ENCODE peak calls at places on chromosomes 16 and 17, in eight cellular contexts. One of them, this sample, is unnamed.

GRCh38 chr17:78528541-78528940 is 48.7 kb downstream of the DNAH17 start:
- DNase-seq in neuronal stem cell: no peak
- DNase-seq in ovary: no peak
- DNase-seq in pancreas: no peak
- DNase-seq in GM23248: no peak
- DNase-seq in PC-9: no peak
- DNase-seq in upper lobe of left lung: no peak
- DNase-seq in heart left ventricle: no peak
- DNase-seq in this sample: no peak

GRCh38 chr16:17451835-17452234 is 18.9 kb downstream of the XYLT1 start:
- DNase-seq in heart left ventricle: no peak
- DNase-seq in GM23248: no peak
- DNase-seq in PC-9: no peak
- DNase-seq in ovary: no peak
- DNase-seq in upper lobe of left lung: no peak
- DNase-seq in pancreas: no peak
- DNase-seq in neuronal stem cell: no peak
- DNase-seq in this sample: no peak

GRCh38 chr17:57929392-57929791 is 25.8 kb downstream of the CUEDC1 start:
- DNase-seq in upper lobe of left lung: no peak
- DNase-seq in heart left ventricle: no peak
- DNase-seq in ovary: no peak
- DNase-seq in neuronal stem cell: no peak
- DNase-seq in GM23248: no peak
- DNase-seq in pancreas: no peak
- DNase-seq in PC-9: no peak
- DNase-seq in this sample: no peak

GRCh38 chr16:25914357-25914962 is 222.7 kb downstream of the HS3ST4 start:
- DNase-seq in PC-9: no peak
- DNase-seq in neuronal stem cell: no peak
- DNase-seq in GM23248: no peak
- DNase-seq in ovary: no peak
- DNase-seq in upper lobe of left lung: no peak
- DNase-seq in heart left ventricle: no peak
- DNase-seq in pancreas: no peak
- DNase-seq in this sample: no peak

GRCh38 chr17:56945938-56946337 is 14.9 kb downstream of the COIL start:
- DNase-seq in PC-9: no peak
- DNase-seq in ovary: no peak
- DNase-seq in neuronal stem cell: no peak
- DNase-seq in pancreas: no peak
- DNase-seq in upper lobe of left lung: no peak
- DNase-seq in heart left ventricle: no peak
- DNase-seq in GM23248: no peak
- DNase-seq in this sample: no peak

GRCh38 chr17:56880571-56880970 is 33.3 kb downstream of the TRIM25 start:
- DNase-seq in pancreas: no peak
- DNase-seq in GM23248: no peak
- DNase-seq in ovary: no peak
- DNase-seq in neuronal stem cell: no peak
- DNase-seq in upper lobe of left lung: no peak
- DNase-seq in heart left ventricle: no peak
- DNase-seq in PC-9: no peak
- DNase-seq in this sample: no peak

GRCh38 chr16:87847785-87848675 is 21.3 kb downstream of the SLC7A5 start:
- DNase-seq in upper lobe of left lung: peak
- DNase-seq in PC-9: no peak
- DNase-seq in pancreas: peak
- DNase-seq in heart left ventricle: no peak
- DNase-seq in neuronal stem cell: no peak
- DNase-seq in GM23248: no peak
- DNase-seq in ovary: no peak
- DNase-seq in this sample: no peak

GRCh38 chr16:85995591-85996461 is 96.9 kb downstream of the IRF8 start:
- DNase-seq in PC-9: no peak
- DNase-seq in neuronal stem cell: no peak
- DNase-seq in heart left ventricle: no peak
- DNase-seq in upper lobe of left lung: no peak
- DNase-seq in pancreas: no peak
- DNase-seq in ovary: no peak
- DNase-seq in GM23248: no peak
- DNase-seq in this sample: no peak

GRCh38 chr16:9594047-9594446 is 502.6 kb downstream of the HAPSTR1 start:
- DNase-seq in ovary: no peak
- DNase-seq in pancreas: no peak
- DNase-seq in GM23248: no peak
- DNase-seq in PC-9: no peak
- DNase-seq in heart left ventricle: no peak
- DNase-seq in neuronal stem cell: no peak
- DNase-seq in upper lobe of left lung: no peak
- DNase-seq in this sample: no peak

GRCh38 chr17:42754782-42755181 is 6.2 kb upstream of the RAMP2 start:
- DNase-seq in PC-9: peak
- DNase-seq in GM23248: peak
- DNase-seq in neuronal stem cell: no peak
- DNase-seq in ovary: no peak
- DNase-seq in pancreas: no peak
- DNase-seq in heart left ventricle: peak
- DNase-seq in upper lobe of left lung: no peak
- DNase-seq in this sample: peak

GRCh38 chr17:44043326-44043725 is 23.1 kb downstream of the LSM12 start:
- DNase-seq in neuronal stem cell: no peak
- DNase-seq in GM23248: peak
- DNase-seq in ovary: no peak
- DNase-seq in PC-9: no peak
- DNase-seq in pancreas: no peak
- DNase-seq in heart left ventricle: peak
- DNase-seq in upper lobe of left lung: no peak
- DNase-seq in this sample: no peak

GRCh38 chr16:72300892-72301291 is 128.9 kb upstream of the PMFBP1 start:
- DNase-seq in neuronal stem cell: no peak
- DNase-seq in GM23248: no peak
- DNase-seq in PC-9: no peak
- DNase-seq in pancreas: no peak
- DNase-seq in upper lobe of left lung: no peak
- DNase-seq in heart left ventricle: no peak
- DNase-seq in ovary: no peak
- DNase-seq in this sample: no peak

GRCh38 chr16:74031551-74031950 is 265.1 kb upstream of the PSMD7 start:
- DNase-seq in pancreas: no peak
- DNase-seq in GM23248: no peak
- DNase-seq in ovary: no peak
- DNase-seq in upper lobe of left lung: no peak
- DNase-seq in PC-9: no peak
- DNase-seq in neuronal stem cell: no peak
- DNase-seq in heart left ventricle: no peak
- DNase-seq in this sample: no peak

GRCh38 chr16:89909777-89910716 is 8.6 kb upstream of the MC1R start:
- DNase-seq in ovary: peak
- DNase-seq in heart left ventricle: peak
- DNase-seq in upper lobe of left lung: peak
- DNase-seq in neuronal stem cell: peak
- DNase-seq in pancreas: peak
- DNase-seq in PC-9: peak
- DNase-seq in GM23248: peak
- DNase-seq in this sample: peak

GRCh38 chr17:82571855-82572254 is 52.3 kb downstream of the FOXK2 start:
- DNase-seq in PC-9: no peak
- DNase-seq in upper lobe of left lung: no peak
- DNase-seq in heart left ventricle: no peak
- DNase-seq in GM23248: no peak
- DNase-seq in ovary: no peak
- DNase-seq in pancreas: no peak
- DNase-seq in neuronal stem cell: no peak
- DNase-seq in this sample: no peak

GRCh38 chr17:2975469-2975958 is 87.9 kb downstream of the OR1D5 start:
- DNase-seq in PC-9: no peak
- DNase-seq in upper lobe of left lung: no peak
- DNase-seq in GM23248: no peak
- DNase-seq in heart left ventricle: no peak
- DNase-seq in pancreas: no peak
- DNase-seq in neuronal stem cell: no peak
- DNase-seq in ovary: peak
- DNase-seq in this sample: no peak

GRCh38 chr17:70171159-70171558 is 1.8 kb downstream of the KCNJ2 start:
- DNase-seq in ovary: no peak
- DNase-seq in GM23248: no peak
- DNase-seq in neuronal stem cell: no peak
- DNase-seq in PC-9: no peak
- DNase-seq in heart left ventricle: no peak
- DNase-seq in upper lobe of left lung: no peak
- DNase-seq in pancreas: no peak
- DNase-seq in this sample: no peak

GRCh38 chr17:4230142-4230541 is 33.6 kb downstream of the ANKFY1 start:
- DNase-seq in upper lobe of left lung: no peak
- DNase-seq in GM23248: peak
- DNase-seq in ovary: peak
- DNase-seq in neuronal stem cell: no peak
- DNase-seq in PC-9: peak
- DNase-seq in pancreas: peak
- DNase-seq in heart left ventricle: peak
- DNase-seq in this sample: no peak
- H3K27ac ChIP-seq in upper lobe of left lung: peak
- H3K27ac ChIP-seq in GM23248: peak
- H3K27ac ChIP-seq in ovary: peak
- H3K27ac ChIP-seq in neuronal stem cell: no peak
- H3K27ac ChIP-seq in PC-9: peak
- H3K27ac ChIP-seq in pancreas: peak
- H3K27ac ChIP-seq in heart left ventricle: peak
- H3K27ac ChIP-seq in this sample: peak

DNA sequence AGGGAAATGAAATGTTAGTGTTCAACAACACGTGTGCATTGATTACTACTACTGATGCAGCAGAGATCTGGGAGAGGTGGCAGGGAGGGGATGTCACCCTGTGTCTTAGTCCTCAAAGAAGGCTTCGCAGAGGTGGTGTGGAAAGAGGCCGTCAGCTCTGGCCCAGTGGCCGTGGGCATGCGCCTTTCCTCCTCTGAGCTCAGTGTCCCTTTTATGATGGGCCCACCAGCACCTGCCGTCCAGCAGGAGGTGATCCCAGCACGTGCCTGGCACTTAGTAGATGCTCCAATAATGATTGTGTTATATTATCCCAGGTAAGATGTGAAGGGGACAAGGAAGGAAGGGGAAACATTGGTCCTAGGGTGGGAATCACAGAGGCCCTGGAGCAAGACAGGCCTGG is 106.2 kb downstream of the CLEC16A start:
- DNase-seq in GM23248: no peak
- DNase-seq in heart left ventricle: no peak
- DNase-seq in PC-9: no peak
- DNase-seq in pancreas: no peak
- DNase-seq in upper lobe of left lung: no peak
- DNase-seq in ovary: no peak
- DNase-seq in neuronal stem cell: no peak
- DNase-seq in this sample: no peak
- H3K4me3 ChIP-seq in GM23248: no peak
- H3K4me3 ChIP-seq in heart left ventricle: no peak
- H3K4me3 ChIP-seq in PC-9: no peak
- H3K4me3 ChIP-seq in pancreas: no peak
- H3K4me3 ChIP-seq in upper lobe of left lung: no peak
- H3K4me3 ChIP-seq in ovary: no peak
- H3K4me3 ChIP-seq in neuronal stem cell: no peak
- H3K4me3 ChIP-seq in this sample: no peak

GRCh38 chr17:81383504-81384421 is 11.5 kb upstream of the BAHCC1 start:
- DNase-seq in upper lobe of left lung: peak
- DNase-seq in heart left ventricle: no peak
- DNase-seq in GM23248: no peak
- DNase-seq in neuronal stem cell: no peak
- DNase-seq in ovary: no peak
- DNase-seq in PC-9: no peak
- DNase-seq in pancreas: no peak
- DNase-seq in this sample: no peak
- H3K27ac ChIP-seq in upper lobe of left lung: no peak
- H3K27ac ChIP-seq in heart left ventricle: no peak
- H3K27ac ChIP-seq in GM23248: no peak
- H3K27ac ChIP-seq in neuronal stem cell: no peak
- H3K27ac ChIP-seq in ovary: no peak
- H3K27ac ChIP-seq in PC-9: no peak
- H3K27ac ChIP-seq in pancreas: no peak
- H3K27ac ChIP-seq in this sample: peak

GRCh38 chr16:3948378-3948995 is 68.0 kb upstream of the CREBBP start:
- DNase-seq in upper lobe of left lung: no peak
- DNase-seq in neuronal stem cell: no peak
- DNase-seq in PC-9: no peak
- DNase-seq in ovary: peak
- DNase-seq in heart left ventricle: no peak
- DNase-seq in GM23248: no peak
- DNase-seq in pancreas: no peak
- DNase-seq in this sample: no peak

GRCh38 chr16:3949287-3949686 is 68.8 kb upstream of the CREBBP start:
- DNase-seq in pancreas: no peak
- DNase-seq in upper lobe of left lung: peak
- DNase-seq in GM23248: no peak
- DNase-seq in neuronal stem cell: no peak
- DNase-seq in ovary: peak
- DNase-seq in heart left ventricle: peak
- DNase-seq in PC-9: no peak
- DNase-seq in this sample: no peak

GRCh38 chr16:3946604-3947180 is 66.2 kb upstream of the CREBBP start:
- DNase-seq in GM23248: no peak
- DNase-seq in heart left ventricle: no peak
- DNase-seq in PC-9: no peak
- DNase-seq in neuronal stem cell: no peak
- DNase-seq in upper lobe of left lung: no peak
- DNase-seq in ovary: no peak
- DNase-seq in pancreas: no peak
- DNase-seq in this sample: no peak

GRCh38 chr16:3949946-3950342 is 69.4 kb upstream of the CREBBP start:
- DNase-seq in PC-9: no peak
- DNase-seq in ovary: no peak
- DNase-seq in pancreas: no peak
- DNase-seq in GM23248: no peak
- DNase-seq in heart left ventricle: no peak
- DNase-seq in neuronal stem cell: no peak
- DNase-seq in upper lobe of left lung: no peak
- DNase-seq in this sample: no peak

DNA sequence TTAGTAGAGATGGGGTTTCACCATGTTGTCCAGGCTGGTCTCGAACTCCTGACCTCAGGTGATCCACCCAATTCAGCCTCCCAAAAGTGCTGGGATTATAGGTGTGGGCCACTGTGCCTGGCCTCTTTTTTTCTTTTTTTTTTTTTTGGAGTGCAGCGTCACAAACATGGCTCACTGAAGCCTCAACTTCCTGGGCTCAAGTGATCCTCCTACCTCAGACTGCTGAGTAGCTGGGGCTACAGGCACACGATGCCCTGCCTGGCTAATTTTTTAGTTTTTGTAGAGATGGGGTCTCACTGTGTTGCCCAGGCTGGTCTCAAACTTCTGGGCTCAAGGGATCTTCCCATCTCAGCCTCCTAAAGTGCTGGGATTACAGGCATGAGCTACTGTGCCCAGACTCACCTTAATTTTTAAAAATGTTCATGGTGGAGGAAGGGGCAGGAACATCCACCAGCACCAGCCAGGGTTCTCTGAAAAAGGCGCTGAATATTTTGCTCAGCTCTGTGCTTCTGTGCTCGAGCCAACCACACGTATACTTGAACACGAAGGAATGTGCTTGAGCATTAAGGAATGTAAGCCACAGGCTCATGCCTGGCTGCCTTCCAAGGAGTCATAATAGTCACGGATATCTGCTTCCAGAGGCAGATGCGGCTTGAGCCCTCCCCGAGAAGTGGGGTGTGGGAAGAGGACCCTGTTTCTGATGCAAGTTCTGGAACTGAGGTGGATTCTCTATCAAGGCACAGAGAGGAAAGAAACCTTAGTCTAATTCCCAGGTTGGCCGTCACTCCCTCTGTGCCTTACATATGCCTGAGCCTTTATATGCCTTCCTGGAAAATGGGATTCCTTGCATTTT is 65.5 kb upstream of the CREBBP start:
- DNase-seq in PC-9: peak
- DNase-seq in pancreas: no peak
- DNase-seq in neuronal stem cell: no peak
- DNase-seq in ovary: peak
- DNase-seq in upper lobe of left lung: no peak
- DNase-seq in GM23248: peak
- DNase-seq in heart left ventricle: peak
- DNase-seq in this sample: no peak
- H3K4me3 ChIP-seq in PC-9: no peak
- H3K4me3 ChIP-seq in pancreas: no peak
- H3K4me3 ChIP-seq in neuronal stem cell: no peak
- H3K4me3 ChIP-seq in ovary: no peak
- H3K4me3 ChIP-seq in upper lobe of left lung: no peak
- H3K4me3 ChIP-seq in GM23248: no peak
- H3K4me3 ChIP-seq in heart left ventricle: no peak
- H3K4me3 ChIP-seq in this sample: no peak